ENCODE peak calls at places on chromosome 15, in five cellular contexts. H is foreskin fibroblast, B is BE2C, V is endothelial cell, C is uterus. D is an unnamed sample.

GRCh38 chr15:56245871-56246814 is 2.5 kb upstream of the RFX7 start:
- DNase-seq in H (peak), B (peak), V (peak), C (peak), D (peak)

GRCh38 chr15:101539930-101540329 is 50.4 kb upstream of the PCSK6 start:
- DNase-seq in H (no peak), B (no peak), V (no peak), C (no peak), D (no peak)

GRCh38 chr15:65044724-65045481 is at the start of gene SLC51B:
- DNase-seq in H (peak), B (peak), V (no peak), C (no peak), D (no peak)

GRCh38 chr15:42329161-42329560 is 30.1 kb upstream of the CAPN3 start:
- DNase-seq in H (no peak), B (no peak), V (no peak), C (no peak), D (no peak)

GRCh38 chr15:59001946-59002345 is 14.5 kb downstream of the RNF111 start:
- DNase-seq in H (no peak), B (no peak), V (no peak), C (no peak), D (no peak)

GRCh38 chr15:73573071-73573470 is 60.1 kb downstream of the NPTN start:
- DNase-seq in H (no peak), B (no peak), V (no peak), C (no peak), D (no peak)

GRCh38 chr15:33699691-33700447 is 268.4 kb upstream of the CHRM5 start:
- DNase-seq in H (peak), B (no peak), V (peak), C (no peak), D (no peak)

GRCh38 chr15:91866971-91867372 is 13.5 kb downstream of the SLCO3A1 start:
- DNase-seq in H (no peak), B (no peak), V (no peak), C (peak), D (no peak)

GRCh38 chr15:55703873-55704285 is 39.1 kb downstream of the PRTG start:
- DNase-seq in H (peak), B (no peak), V (no peak), C (no peak), D (no peak)

GRCh38 chr15:42163291-42163690 is 6.9 kb upstream of the PLA2G4F start:
- DNase-seq in H (no peak), B (no peak), V (no peak), C (no peak), D (no peak)

GRCh38 chr15:36880226-36880912 is 220.0 kb downstream of the MEIS2 start:
- DNase-seq in H (no peak), B (no peak), V (no peak), C (no peak), D (peak)

GRCh38 chr15:101237161-101237775 is 14.6 kb downstream of the CHSY1 start:
- DNase-seq in H (no peak), B (no peak), V (no peak), C (no peak), D (no peak)

GRCh38 chr15:65612616-65612946 is 1.6 kb upstream of the INTS14 start:
- DNase-seq in H (peak), B (no peak), V (no peak), C (no peak), D (no peak)

GRCh38 chr15:92383528-92384326 is 10.0 kb upstream of the ST8SIA2 start:
- DNase-seq in H (no peak), B (peak), V (peak), C (no peak), D (peak)

GRCh38 chr15:90954712-90955671 is at the start of gene RCCD1:
- DNase-seq in H (peak), B (peak), V (peak), C (peak), D (peak)

GRCh38 chr15:36590838-36591237 is 11.4 kb downstream of the CDIN1 start:
- DNase-seq in H (peak), B (no peak), V (no peak), C (no peak), D (no peak)

GRCh38 chr15:35013370-35013769 is 25.3 kb upstream of the ZNF770 start:
- DNase-seq in H (peak), B (no peak), V (no peak), C (no peak), D (no peak)

GRCh38 chr15:68595761-68596160 is 17.0 kb downstream of the CORO2B start:
- DNase-seq in H (no peak), B (no peak), V (no peak), C (no peak), D (no peak)

GRCh38 chr15:61032600-61033286 is 196.4 kb downstream of the RORA start:
- DNase-seq in H (peak), B (no peak), V (no peak), C (no peak), D (no peak)

GRCh38 chr15:67025719-67026118 is 39.7 kb upstream of the SMAD3 start:
- DNase-seq in H (peak), B (peak), V (no peak), C (peak), D (no peak)

GRCh38 chr15:63347074-63347859 is 34.4 kb downstream of the CA12 start:
- DNase-seq in H (peak), B (no peak), V (no peak), C (no peak), D (no peak)

GRCh38 chr15:82064824-82065223 is 19.0 kb upstream of the MEX3B start:
- DNase-seq in H (peak), B (no peak), V (no peak), C (no peak), D (no peak)

GRCh38 chr15:29570931-29571727 is 251.1 kb downstream of the TJP1 start:
- DNase-seq in H (peak), B (peak), V (peak), C (no peak), D (peak)

GRCh38 chr15:90451215-90451850 is 63.3 kb downstream of the IQGAP1 start:
- DNase-seq in H (peak), B (no peak), V (no peak), C (no peak), D (no peak)

GRCh38 chr15:68256675-68257450 is 20.7 kb upstream of the FEM1B start:
- DNase-seq in H (peak), B (no peak), V (peak), C (peak), D (peak)

GRCh38 chr15:37981781-37982180 is 47.3 kb downstream of the TMCO5A start:
- DNase-seq in H (peak), B (peak), V (no peak), C (no peak), D (no peak)

GRCh38 chr15:91022832-91023129 is 387 bp upstream of the VPS33B start:
- DNase-seq in H (no peak), B (no peak), V (no peak), C (no peak), D (no peak)

GRCh38 chr15:93041159-93041547 is 47.9 kb downstream of the RGMA start:
- DNase-seq in H (no peak), B (no peak), V (no peak), C (no peak), D (no peak)

GRCh38 chr15:38479286-38479685 is 25.4 kb downstream of the FAM98B start:
- DNase-seq in H (peak), B (no peak), V (no peak), C (no peak), D (no peak)

DNA sequence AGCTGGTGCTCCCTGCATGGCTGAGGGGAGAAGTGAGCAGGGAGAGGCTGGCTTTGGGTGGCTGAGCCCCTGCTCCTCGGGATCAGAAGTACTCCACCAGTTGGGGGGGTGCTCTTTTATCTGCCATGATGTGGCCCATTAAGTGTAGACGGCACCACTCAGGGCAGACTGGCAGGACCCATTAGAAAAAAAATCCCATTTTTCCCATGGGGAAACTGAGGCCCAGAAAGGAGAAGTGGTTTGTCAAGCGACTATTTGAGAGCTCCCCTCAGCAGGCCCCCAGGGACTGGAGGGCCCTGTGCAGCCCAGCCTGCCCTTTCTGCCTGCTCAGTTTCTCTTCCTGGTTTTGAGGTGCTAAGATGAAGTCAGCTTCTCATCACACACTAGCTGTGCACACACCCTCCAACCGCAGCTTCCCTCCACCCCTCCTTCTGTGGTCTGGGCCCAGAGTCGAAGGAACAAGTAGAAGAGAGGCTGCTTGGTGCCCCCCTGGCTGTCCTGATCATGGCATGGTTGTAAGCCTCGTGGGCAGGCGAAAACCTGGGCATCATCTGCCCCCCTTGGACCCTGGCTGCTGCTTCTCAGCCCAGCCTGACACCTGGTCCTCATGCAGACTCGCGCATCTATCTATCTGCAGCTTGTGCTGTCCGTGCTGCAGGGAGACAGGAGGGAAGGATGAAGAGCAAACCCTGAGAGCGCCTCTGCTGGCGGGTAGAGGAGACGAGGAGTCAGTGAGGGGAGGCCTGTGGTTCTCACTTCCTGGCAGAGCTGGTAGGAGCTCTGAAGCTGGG is 5.6 kb downstream of the CSK start:
- DNase-seq in H (peak), B (peak), V (peak), C (no peak), D (peak)
- TF ChIP-seq CTCF in H (peak), B (peak), V (no peak), C (no peak), D (peak)

GRCh38 chr15:70095387-70096214 is 2.1 kb downstream of the TLE3 start:
- DNase-seq in H (peak), B (peak), V (no peak), C (peak), D (peak)
- TF ChIP-seq CTCF in H (no peak), B (no peak), V (peak), C (no peak), D (peak)

GRCh38 chr15:87033056-87033455 is 953.4 kb downstream of the AGBL1 start:
- DNase-seq in H (no peak), B (peak), V (no peak), C (no peak), D (peak)
- TF ChIP-seq CTCF in H (peak), B (peak), V (peak), C (no peak), D (peak)

GRCh38 chr15:32649336-32649735 is 7.8 kb downstream of the SCG5 start:
- DNase-seq in H (peak), B (no peak), V (peak), C (no peak), D (no peak)
- TF ChIP-seq CTCF in H (peak), B (peak), V (peak), C (no peak), D (peak)

GRCh38 chr15:99343836-99344551 is 92.7 kb downstream of the LRRC28 start:
- DNase-seq in H (no peak), B (peak), V (peak), C (peak), D (peak)
- TF ChIP-seq CTCF in H (no peak), B (peak), V (peak), C (peak), D (peak)

DNA sequence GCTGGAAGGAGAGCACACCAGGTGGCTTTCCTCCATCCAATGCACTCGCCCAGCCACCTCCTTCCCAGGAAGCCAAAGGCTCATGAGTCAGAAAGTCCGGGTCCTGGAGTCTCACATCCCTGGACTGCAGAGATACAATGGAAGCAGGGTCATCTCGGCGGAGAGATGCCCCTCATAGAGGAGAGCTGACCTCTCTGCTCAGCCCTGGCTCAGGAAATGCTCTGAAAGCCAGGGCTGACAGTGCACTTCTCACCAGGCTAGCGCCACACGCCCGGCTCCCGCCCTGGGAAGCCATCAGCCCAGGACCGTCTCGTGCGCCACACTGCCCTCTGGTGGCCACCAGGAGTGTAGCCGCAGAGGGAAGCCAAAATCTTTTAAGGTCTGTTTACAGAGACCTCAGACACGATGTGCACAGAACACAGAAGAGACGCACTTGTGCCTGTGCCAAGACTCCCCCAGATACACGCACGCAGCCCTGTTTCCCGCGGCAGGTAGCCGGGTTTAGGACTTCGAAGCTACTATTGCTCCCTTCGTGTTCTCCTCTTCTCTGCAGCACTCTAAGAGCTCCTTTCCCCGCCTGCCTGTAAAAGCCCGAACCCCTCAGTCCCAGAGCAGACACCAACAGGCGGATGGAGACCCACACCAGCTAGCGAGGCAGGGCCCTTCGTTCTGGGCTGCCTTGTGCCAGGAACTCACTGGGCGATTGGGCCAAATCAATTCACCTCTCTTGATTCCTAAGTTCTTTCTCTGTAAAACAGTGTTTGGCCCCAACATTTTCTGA is 9.7 kb downstream of the NTRK3 start:
- DNase-seq in H (peak), B (peak), V (peak), C (peak), D (peak)
- TF ChIP-seq CTCF in H (peak), B (peak), V (peak), C (peak), D (peak)

D was measured in nephron progenitor cell.